ENCODE peak calls at places on chromosomes 16 and 17, in four cellular contexts. N is NCI-H345, G is HuH-7, R is H1. H is an unnamed sample.

GRCh38 chr16:85955566-85955965 is 56.6 kb downstream of the IRF8 start:
- DNase-seq in R (no peak), N (no peak), G (no peak), H (no peak)

GRCh38 chr17:27747462-27748359 is 52.6 kb downstream of the NOS2 start:
- DNase-seq in G (no peak), N (no peak), R (peak; percentile 81), H (no peak)

GRCh38 chr16:30637952-30638351 is 12.8 kb upstream of the PRR14 start:
- DNase-seq in R (no peak), N (peak; percentile 31), G (no peak), H (no peak)

GRCh38 chr16:52825882-52826281 is 226.8 kb downstream of the CHD9NB start:
- DNase-seq in G (no peak), N (peak; percentile 75), R (no peak), H (no peak)

GRCh38 chr17:1873418-1873817 is 43.6 kb downstream of the RPA1 start:
- DNase-seq in R (no peak), G (no peak), N (no peak), H (no peak)

GRCh38 chr17:17505151-17505550 is 9.0 kb upstream of the RASD1 start:
- DNase-seq in R (no peak), N (no peak), G (no peak), H (no peak)

GRCh38 chr17:67452681-67453554 is 75.8 kb downstream of the PITPNC1 start:
- DNase-seq in R (no peak), G (no peak), N (no peak), H (no peak)

GRCh38 chr17:48048321-48049140 is at the start of gene NFE2L1:
- DNase-seq in R (no peak), N (peak; percentile 71), G (peak; percentile 95), H (peak; percentile 88)

GRCh38 chr16:70696952-70697600 is 11.2 kb upstream of the MTSS2 start:
- DNase-seq in G (no peak), N (no peak), R (no peak), H (peak; percentile 71)

GRCh38 chr17:6186998-6187397 is 116.8 kb downstream of the WSCD1 start:
- DNase-seq in N (no peak), G (no peak), R (no peak), H (no peak)

GRCh38 chr17:77324227-77324626 is 183.5 kb downstream of the SEC14L1 start:
- DNase-seq in N (no peak), G (no peak), R (no peak), H (peak; percentile 9)

GRCh38 chr16:52852978-52853377 is 199.7 kb downstream of the CHD9NB start:
- DNase-seq in R (no peak), N (no peak), G (no peak), H (no peak)

GRCh38 chr16:50023626-50024025 is 1.4 kb upstream of the CNEP1R1 start:
- DNase-seq in R (no peak), G (no peak), N (no peak), H (no peak)

GRCh38 chr17:74561580-74561979 is 5.7 kb downstream of the CD300H start:
- DNase-seq in N (no peak), G (no peak), R (no peak), H (no peak)

GRCh38 chr17:27577124-27577761 is 53.7 kb upstream of the LGALS9 start:
- DNase-seq in R (peak; percentile 52), G (no peak), N (no peak), H (no peak)

GRCh38 chr16:83113317-83113716 is 486.5 kb downstream of the CDH13 start:
- DNase-seq in G (peak; percentile 23), R (peak; percentile 59), N (no peak), H (peak; percentile 19)

GRCh38 chr16:50303605-50304466 is 37.5 kb downstream of the ADCY7 start:
- DNase-seq in N (no peak), G (no peak), R (peak; percentile 42), H (no peak)

GRCh38 chr16:66128363-66128725 is 238.1 kb upstream of the CDH5 start:
- DNase-seq in N (no peak), G (no peak), R (no peak), H (no peak)

GRCh38 chr17:34884597-34884996 is 76.7 kb downstream of the CCT6B start:
- DNase-seq in R (no peak), G (no peak), N (no peak), H (no peak)

GRCh38 chr17:46039592-46040186 is 40.6 kb downstream of the STH start:
- DNase-seq in G (no peak), N (no peak), R (no peak), H (no peak)

GRCh38 chr16:1194665-1195392 is 30.2 kb downstream of the TPSG1 start:
- DNase-seq in R (peak; percentile 83), G (peak; percentile 49), N (peak; percentile 5), H (no peak)

GRCh38 chr17:68456529-68457167 is 648 bp downstream of the WIPI1 start:
- DNase-seq in N (peak; percentile 20), G (peak; percentile 75), R (peak; percentile 68), H (peak; percentile 78)

GRCh38 chr16:2673066-2673999 is 9.0 kb upstream of the KCTD5 start:
- DNase-seq in R (peak; percentile 92), N (peak; percentile 96), G (peak; percentile 85), H (peak; percentile 96)

GRCh38 chr17:71975998-71976649 is 144.7 kb upstream of the SOX9 start:
- DNase-seq in N (no peak), G (no peak), R (no peak), H (peak; percentile 82)

GRCh38 chr16:935684-936083 is 35.1 kb downstream of the LMF1 start:
- DNase-seq in N (no peak), R (no peak), G (no peak), H (no peak)

GRCh38 chr17:14156689-14157088 is 80.0 kb downstream of the CDRT15 start:
- DNase-seq in N (no peak), R (no peak), G (peak; percentile 37), H (no peak)

GRCh38 chr17:66570353-66571195 is 264.3 kb upstream of the CACNG5 start:
- DNase-seq in R (no peak), N (no peak), G (no peak), H (no peak)

GRCh38 chr17:75511610-75512575 is 3.4 kb downstream of the CASKIN2 start:
- DNase-seq in R (no peak), G (peak; percentile 90), N (no peak), H (no peak)

GRCh38 chr17:73404246-73404645 is 92.4 kb upstream of the CDC42EP4 start:
- DNase-seq in R (no peak), N (peak; percentile 64), G (no peak), H (no peak)

GRCh38 chr17:45370949-45371413 is 54.2 kb upstream of the MAP3K14 start:
- DNase-seq in N (no peak), G (no peak), R (no peak), H (no peak)